ENCODE peak calls at places on chromosome 13, in nine cellular contexts. Y is heart right ventricle, Q is K562, V is mammary epithelial cell, N is heart left ventricle, F is tibial nerve, J is cardiac muscle cell, W is PC-3, X is uterus. K is an unnamed sample.

GRCh38 chr13:43301341-43301969 is 278.1 kb downstream of the DNAJC15 start:
- DNase-seq in Y (no peak), Q (no peak), V (no peak), N (no peak), F (no peak), J (no peak), W (peak; percentile 27), X (no peak), K (no peak)

GRCh38 chr13:22793598-22794134 is 387.1 kb upstream of the SGCG start:
- DNase-seq in Y (no peak), Q (no peak), V (no peak), N (no peak), F (no peak), J (peak; percentile 32), W (no peak), X (no peak), K (no peak)

GRCh38 chr13:27966641-27967202 is 2.4 kb downstream of the CDX2 start:
- DNase-seq in Y (no peak), Q (no peak), V (no peak), N (no peak), F (no peak), J (no peak), W (no peak), X (no peak), K (no peak)

GRCh38 chr13:50693755-50694154 is 149.7 kb downstream of the DLEU7 start:
- DNase-seq in Y (peak; percentile 62), Q (no peak), V (no peak), N (peak; percentile 73), F (no peak), J (peak; percentile 86), W (no peak), X (no peak), K (no peak)

GRCh38 chr13:25973576-25973975 is 78.2 kb downstream of the SHISA2 start:
- DNase-seq in Y (no peak), Q (no peak), V (no peak), N (no peak), F (no peak), J (no peak), W (no peak), X (no peak), K (no peak)

GRCh38 chr13:70391678-70392077 is 283.4 kb upstream of the KLHL1 start:
- DNase-seq in Y (no peak), Q (no peak), V (no peak), N (no peak), F (no peak), J (peak; percentile 22), W (peak; percentile 67), X (no peak), K (no peak)

GRCh38 chr13:94312511-94313191 is 166.8 kb downstream of the DCT start:
- DNase-seq in Y (no peak), Q (no peak), V (no peak), N (no peak), F (no peak), J (no peak), W (no peak), X (no peak), K (no peak)

GRCh38 chr13:80577285-80577684 is 236.4 kb upstream of the SPRY2 start:
- DNase-seq in Y (no peak), Q (no peak), V (no peak), N (no peak), F (no peak), J (no peak), W (no peak), X (no peak), K (no peak)

GRCh38 chr13:51549050-51549449 is 35.2 kb upstream of the WDFY2 start:
- DNase-seq in Y (no peak), Q (peak; percentile 63), V (no peak), N (peak; percentile 33), F (no peak), J (no peak), W (no peak), X (no peak), K (peak; percentile 17)

GRCh38 chr13:95643009-95643408 is 1.5 kb downstream of the DZIP1 start:
- DNase-seq in Y (no peak), Q (no peak), V (no peak), N (no peak), F (no peak), J (no peak), W (no peak), X (no peak), K (no peak)

GRCh38 chr13:95355491-95355890 is 54.2 kb upstream of the ABCC4 start:
- DNase-seq in Y (no peak), Q (no peak), V (peak; percentile 25), N (no peak), F (no peak), J (no peak), W (peak; percentile 49), X (no peak), K (no peak)

GRCh38 chr13:113748101-113748861 is 10.7 kb upstream of the TMEM255B start:
- DNase-seq in Y (no peak), Q (peak; percentile 46), V (no peak), N (no peak), F (no peak), J (no peak), W (no peak), X (no peak), K (peak; percentile 13)

GRCh38 chr13:76812971-76813691 is 73.1 kb downstream of the KCTD12 start:
- DNase-seq in Y (peak; percentile 35), Q (no peak), V (no peak), N (peak; percentile 75), F (peak; percentile 60), J (no peak), W (no peak), X (peak; percentile 65), K (no peak)

GRCh38 chr13:43271152-43271551 is 247.8 kb downstream of the DNAJC15 start:
- DNase-seq in Y (no peak), Q (no peak), V (no peak), N (no peak), F (no peak), J (no peak), W (no peak), X (no peak), K (no peak)

GRCh38 chr13:36193151-36193855 is 21.1 kb downstream of the SOHLH2 start:
- DNase-seq in Y (no peak), Q (no peak), V (peak; percentile 71), N (no peak), F (no peak), J (no peak), W (peak; percentile 63), X (no peak), K (no peak)

GRCh38 chr13:42990147-42990990 is 1.7 kb downstream of the EPSTI1 start:
- DNase-seq in Y (no peak), Q (no peak), V (no peak), N (no peak), F (no peak), J (peak; percentile 61), W (no peak), X (no peak), K (no peak)

GRCh38 chr13:65461590-65461989 is 1768.5 kb downstream of the PCDH9 start:
- DNase-seq in Y (no peak), Q (no peak), V (no peak), N (no peak), F (no peak), J (no peak), W (no peak), X (no peak), K (no peak)

GRCh38 chr13:79503473-79504017 is 22.6 kb downstream of the NDFIP2 start:
- DNase-seq in Y (no peak), Q (no peak), V (no peak), N (no peak), F (no peak), J (no peak), W (no peak), X (no peak), K (no peak)

GRCh38 chr13:28401303-28402056 is 93.4 kb downstream of the FLT1 start:
- DNase-seq in Y (no peak), Q (no peak), V (peak; percentile 0), N (no peak), F (no peak), J (no peak), W (peak; percentile 19), X (no peak), K (no peak)

GRCh38 chr13:29511980-29512379 is 83.5 kb downstream of the SLC7A1 start:
- DNase-seq in Y (no peak), Q (no peak), V (no peak), N (no peak), F (peak; percentile 84), J (no peak), W (no peak), X (peak; percentile 93), K (no peak)

GRCh38 chr13:39159971-39160370 is 121.7 kb downstream of the NHLRC3 start:
- DNase-seq in Y (no peak), Q (no peak), V (no peak), N (no peak), F (no peak), J (no peak), W (no peak), X (no peak), K (no peak)
- H3K27me3 ChIP-seq in Y (no peaks in the 10 kb centered on the region), Q (no peaks in the 10 kb centered on the region), V (no peaks in the 10 kb centered on the region), N (no peaks in the 10 kb centered on the region), F (no peaks in the 10 kb centered on the region), J (no peaks in the 10 kb centered on the region), W (peaks cover 20% of the 10 kb centered on the region), X (no peaks in the 10 kb centered on the region), K (peaks cover 3% of the 10 kb centered on the region)

GRCh38 chr13:106565127-106565775 is 2.7 kb downstream of the ARGLU1 start:
- DNase-seq in Y (no peak), Q (no peak), V (no peak), N (no peak), F (no peak), J (no peak), W (no peak), X (no peak), K (no peak)
- H3K4me1 ChIP-seq in Y (peaks cover 49% of the 10 kb centered on the region), Q (no peaks in the 10 kb centered on the region), V (peaks cover 34% of the 10 kb centered on the region), N (peaks cover 36% of the 10 kb centered on the region), F (no peaks in the 10 kb centered on the region), J (peaks cover 43% of the 10 kb centered on the region), W (peaks cover 20% of the 10 kb centered on the region), X (no peaks in the 10 kb centered on the region), K (peaks cover 4% of the 10 kb centered on the region)

DNA sequence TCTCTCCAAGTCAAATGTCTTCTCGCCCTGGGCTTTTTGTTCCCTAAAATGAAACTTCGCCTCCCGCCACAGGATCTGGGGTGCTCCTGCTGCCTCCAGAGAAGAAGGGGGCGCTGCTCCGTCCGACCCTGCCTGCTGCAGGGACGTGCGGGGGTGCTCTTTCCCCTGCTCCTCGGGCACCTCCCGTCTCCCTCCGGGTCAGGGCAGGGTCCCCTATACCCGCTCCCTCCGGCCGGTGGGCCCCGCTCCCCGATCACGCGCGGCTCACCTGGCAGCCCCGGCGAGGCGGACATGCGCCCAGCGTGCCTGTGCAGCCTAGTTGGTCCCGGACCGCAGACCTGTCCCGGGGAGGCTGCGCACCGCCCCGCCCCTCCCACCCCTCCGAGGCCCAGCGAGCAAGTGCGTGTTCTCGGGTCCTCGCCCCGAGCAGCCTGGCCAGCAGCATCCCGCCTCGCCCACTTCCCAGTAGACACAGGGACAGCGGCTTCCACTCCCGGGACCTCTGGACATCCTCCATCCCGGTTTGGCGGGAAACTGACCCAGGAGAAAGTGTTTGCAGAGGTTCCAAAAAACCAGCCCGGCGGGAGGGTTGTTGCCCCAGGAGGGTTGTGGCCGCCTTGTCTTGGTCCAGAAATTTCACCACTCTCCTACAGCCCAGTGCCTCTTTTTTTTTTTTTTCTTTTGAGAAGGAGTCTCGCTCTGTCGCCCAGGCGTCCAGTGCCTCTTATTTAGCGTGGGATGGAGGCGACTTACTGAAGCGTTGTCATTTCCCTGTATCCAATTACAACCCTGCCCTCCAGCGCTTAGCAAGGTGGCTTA is at the start of gene OXGR1:
- DNase-seq in Y (no peak), Q (peak; percentile 5), V (no peak), N (no peak), F (no peak), J (peak; percentile 11), W (no peak), X (no peak), K (peak; percentile 23)
- H3K27me3 ChIP-seq in Y (no peaks in the 10 kb centered on the region), Q (peaks cover 2% of the 10 kb centered on the region), V (peaks cover 19% of the 10 kb centered on the region), N (peaks cover 47% of the 10 kb centered on the region), F (no peaks in the 10 kb centered on the region), J (peaks cover 69% of the 10 kb centered on the region), W (peaks cover 59% of the 10 kb centered on the region), X (no peaks in the 10 kb centered on the region), K (peaks cover 7% of the 10 kb centered on the region)

GRCh38 chr13:110398564-110399507 is 91.8 kb downstream of the COL4A2 start:
- DNase-seq in Y (no peak), Q (no peak), V (no peak), N (no peak), F (no peak), J (peak; percentile 28), W (no peak), X (peak; percentile 6), K (no peak)
- H3K4me1 ChIP-seq in Y (peaks cover 41% of the 10 kb centered on the region), Q (no peaks in the 10 kb centered on the region), V (peaks cover 28% of the 10 kb centered on the region), N (peaks cover 25% of the 10 kb centered on the region), F (no peaks in the 10 kb centered on the region), J (peaks cover 10% of the 10 kb centered on the region), W (peaks cover 35% of the 10 kb centered on the region), X (peaks cover 11% of the 10 kb centered on the region), K (no peaks in the 10 kb centered on the region)

K was measured in BE2C.